ENCODE peak calls at places on chromosomes 13 and 19, in five cellular contexts. One of them, this sample, is unnamed.
A peak's percentile ranks its signal among the peaks of the same experiment; 100 is the strongest.

GRCh38 chr13:40272776-40273139 is 393.7 kb downstream of the FOXO1 start:
- DNase-seq in astrocyte: peak; percentile 89
- DNase-seq in fibroblast of lung: peak; percentile 43
- DNase-seq in GM23338: no peak
- DNase-seq in GM23248: peak; percentile 56
- DNase-seq in this sample: no peak

GRCh38 chr19:17234911-17235617 is 9.0 kb downstream of the OCEL1 start:
- DNase-seq in astrocyte: no peak
- DNase-seq in fibroblast of lung: peak; percentile 50
- DNase-seq in GM23338: peak; percentile 85
- DNase-seq in GM23248: peak; percentile 73
- DNase-seq in this sample: peak; percentile 81

GRCh38 chr19:28350673-28351072 is 862.3 kb downstream of the UQCRFS1 start:
- DNase-seq in astrocyte: no peak
- DNase-seq in fibroblast of lung: no peak
- DNase-seq in GM23338: no peak
- DNase-seq in GM23248: no peak
- DNase-seq in this sample: no peak

GRCh38 chr19:41691268-41691970 is 3.3 kb upstream of the CEACAM7 start:
- DNase-seq in astrocyte: no peak
- DNase-seq in fibroblast of lung: no peak
- DNase-seq in GM23338: peak; percentile 78
- DNase-seq in GM23248: peak; percentile 36
- DNase-seq in this sample: peak; percentile 61

GRCh38 chr19:17194608-17195007 is 20.5 kb upstream of the USE1 start:
- DNase-seq in astrocyte: no peak
- DNase-seq in fibroblast of lung: no peak
- DNase-seq in GM23338: no peak
- DNase-seq in GM23248: no peak
- DNase-seq in this sample: no peak

GRCh38 chr13:73765651-73766384 is 368.4 kb downstream of the KLF12 start:
- DNase-seq in astrocyte: peak; percentile 79
- DNase-seq in fibroblast of lung: peak; percentile 74
- DNase-seq in GM23338: peak; percentile 87
- DNase-seq in GM23248: peak; percentile 20
- DNase-seq in this sample: peak; percentile 81

GRCh38 chr13:27432612-27433210 is 8.3 kb downstream of the GTF3A start:
- DNase-seq in astrocyte: no peak
- DNase-seq in fibroblast of lung: no peak
- DNase-seq in GM23338: no peak
- DNase-seq in GM23248: no peak
- DNase-seq in this sample: no peak

GRCh38 chr13:40479196-40479845 is 187.1 kb downstream of the FOXO1 start:
- DNase-seq in astrocyte: no peak
- DNase-seq in fibroblast of lung: no peak
- DNase-seq in GM23338: no peak
- DNase-seq in GM23248: no peak
- DNase-seq in this sample: no peak

GRCh38 chr19:5903054-5903501 is 512 bp downstream of the NDUFA11 start:
- DNase-seq in astrocyte: peak; percentile 46
- DNase-seq in fibroblast of lung: peak; percentile 43
- DNase-seq in GM23338: peak; percentile 46
- DNase-seq in GM23248: peak; percentile 84
- DNase-seq in this sample: no peak

GRCh38 chr19:44653977-44654784 is 10.5 kb downstream of the PVR start:
- DNase-seq in astrocyte: peak; percentile 11
- DNase-seq in fibroblast of lung: peak; percentile 55
- DNase-seq in GM23338: peak; percentile 82
- DNase-seq in GM23248: peak; percentile 71
- DNase-seq in this sample: peak; percentile 78

GRCh38 chr19:13133241-13133870 is 15.3 kb downstream of the NACC1 start:
- DNase-seq in astrocyte: no peak
- DNase-seq in fibroblast of lung: no peak
- DNase-seq in GM23338: no peak
- DNase-seq in GM23248: no peak
- DNase-seq in this sample: no peak

GRCh38 chr19:40771101-40771539 is 4.2 kb upstream of the MIA start:
- DNase-seq in astrocyte: no peak
- DNase-seq in fibroblast of lung: no peak
- DNase-seq in GM23338: peak; percentile 49
- DNase-seq in GM23248: no peak
- DNase-seq in this sample: no peak

GRCh38 chr13:24511019-24511823 is 1.4 kb downstream of the PARP4 start:
- DNase-seq in astrocyte: peak; percentile 95
- DNase-seq in fibroblast of lung: peak; percentile 79
- DNase-seq in GM23338: peak; percentile 33
- DNase-seq in GM23248: peak; percentile 92
- DNase-seq in this sample: peak; percentile 38

GRCh38 chr19:39246951-39247669 is 1.5 kb downstream of the IFNL4 start:
- DNase-seq in astrocyte: no peak
- DNase-seq in fibroblast of lung: no peak
- DNase-seq in GM23338: peak; percentile 90
- DNase-seq in GM23248: peak; percentile 47
- DNase-seq in this sample: peak; percentile 86

GRCh38 chr13:102295316-102296048 is 106.4 kb downstream of the FGF14 start:
- DNase-seq in astrocyte: peak; percentile 16
- DNase-seq in fibroblast of lung: peak; percentile 98
- DNase-seq in GM23338: no peak
- DNase-seq in GM23248: peak; percentile 67
- DNase-seq in this sample: no peak

GRCh38 chr19:55777528-55777927 is 8.6 kb downstream of the RFPL4AL1 start:
- DNase-seq in astrocyte: no peak
- DNase-seq in fibroblast of lung: no peak
- DNase-seq in GM23338: peak; percentile 12
- DNase-seq in GM23248: no peak
- DNase-seq in this sample: no peak

GRCh38 chr13:66102864-66103263 is 1127.3 kb downstream of the PCDH9 start:
- DNase-seq in astrocyte: no peak
- DNase-seq in fibroblast of lung: no peak
- DNase-seq in GM23338: no peak
- DNase-seq in GM23248: no peak
- DNase-seq in this sample: no peak

GRCh38 chr13:97986841-97987240 is 33.4 kb downstream of the IPO5 start:
- DNase-seq in astrocyte: no peak
- DNase-seq in fibroblast of lung: no peak
- DNase-seq in GM23338: no peak
- DNase-seq in GM23248: no peak
- DNase-seq in this sample: no peak

GRCh38 chr13:51995677-51996551 is 15.3 kb downstream of the ATP7B start:
- DNase-seq in astrocyte: peak; percentile 18
- DNase-seq in fibroblast of lung: peak; percentile 19
- DNase-seq in GM23338: peak; percentile 33
- DNase-seq in GM23248: no peak
- DNase-seq in this sample: no peak
- H2AFZ ChIP-seq in astrocyte: no peak overlapping the region
- H2AFZ ChIP-seq in fibroblast of lung: no peak overlapping the region
- H2AFZ ChIP-seq in GM23338: no peak overlapping the region
- H2AFZ ChIP-seq in GM23248: no peak overlapping the region
- H2AFZ ChIP-seq in this sample: no peak overlapping the region

GRCh38 chr13:113876341-113877148 is 12.7 kb upstream of the GAS6 start:
- DNase-seq in astrocyte: no peak
- DNase-seq in fibroblast of lung: no peak
- DNase-seq in GM23338: no peak
- DNase-seq in GM23248: no peak
- DNase-seq in this sample: no peak
- H2AFZ ChIP-seq in astrocyte: no peak overlapping the region
- H2AFZ ChIP-seq in fibroblast of lung: no peak overlapping the region
- H2AFZ ChIP-seq in GM23338: no peak overlapping the region
- H2AFZ ChIP-seq in GM23248: no peak overlapping the region
- H2AFZ ChIP-seq in this sample: no peak overlapping the region

GRCh38 chr19:48899781-48900476 is at the start of gene NUCB1:
- DNase-seq in astrocyte: peak; percentile 93
- DNase-seq in fibroblast of lung: peak; percentile 99
- DNase-seq in GM23338: peak; percentile 100
- DNase-seq in GM23248: peak; percentile 100
- DNase-seq in this sample: peak; percentile 99

GRCh38 chr19:48905664-48906063 is 5.6 kb downstream of the NUCB1 start:
- DNase-seq in astrocyte: no peak
- DNase-seq in fibroblast of lung: peak; percentile 12
- DNase-seq in GM23338: no peak
- DNase-seq in GM23248: no peak
- DNase-seq in this sample: no peak

GRCh38 chr19:48897181-48897580 is 1.4 kb downstream of the TULP2 start:
- DNase-seq in astrocyte: no peak
- DNase-seq in fibroblast of lung: no peak
- DNase-seq in GM23338: no peak
- DNase-seq in GM23248: no peak
- DNase-seq in this sample: no peak

GRCh38 chr19:48896191-48896720 is 2.3 kb downstream of the TULP2 start:
- DNase-seq in astrocyte: no peak
- DNase-seq in fibroblast of lung: peak; percentile 58
- DNase-seq in GM23338: peak; percentile 93
- DNase-seq in GM23248: peak; percentile 64
- DNase-seq in this sample: peak; percentile 94

DNA sequence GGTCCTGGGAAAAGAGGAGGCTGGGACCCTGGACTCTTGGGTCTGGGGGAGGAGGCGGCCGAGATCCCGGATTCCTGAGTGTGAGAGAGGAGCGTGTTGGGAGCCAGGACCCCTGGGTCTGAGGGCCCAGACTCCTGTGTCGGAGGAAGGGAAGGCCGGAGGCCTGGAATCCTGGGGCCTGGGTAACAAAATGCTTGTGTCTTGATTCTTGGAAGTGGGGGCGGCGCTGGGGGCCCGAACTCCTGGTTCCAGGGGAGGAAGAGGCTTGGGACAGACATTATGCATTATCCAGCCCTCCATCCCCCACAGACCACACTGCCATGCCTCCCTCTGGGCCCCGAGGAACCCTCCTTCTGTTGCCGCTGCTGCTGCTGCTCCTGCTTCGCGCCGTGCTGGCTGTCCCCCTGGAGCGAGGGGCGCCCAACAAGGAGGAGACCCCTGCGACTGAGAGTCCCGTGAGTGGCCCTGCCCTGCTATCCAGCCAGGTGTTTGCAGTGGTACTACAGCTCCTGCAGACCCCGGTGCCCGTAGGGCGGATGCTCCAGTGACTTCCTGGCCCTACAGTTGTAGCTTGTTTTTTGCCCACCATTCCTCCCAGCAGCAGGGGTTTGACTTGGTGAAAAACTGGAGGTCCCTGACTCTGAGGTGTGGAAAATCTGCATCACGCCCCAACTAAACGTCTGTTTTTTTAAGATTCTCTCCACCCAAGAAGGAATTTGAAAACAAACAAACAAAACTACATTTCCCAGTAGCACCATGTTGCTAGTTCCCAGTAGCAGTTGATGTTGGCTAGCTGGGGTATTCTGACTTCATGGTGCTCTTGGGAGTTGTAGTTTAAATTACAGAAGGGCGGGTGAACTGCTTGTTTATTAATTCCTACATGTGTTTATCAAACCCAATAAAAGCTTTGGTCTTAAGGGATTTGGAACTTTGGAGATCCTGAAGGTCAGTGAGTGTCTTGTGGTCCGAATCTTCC is 653 bp downstream of the NUCB1 start:
- DNase-seq in astrocyte: peak; percentile 17
- DNase-seq in fibroblast of lung: peak; percentile 60
- DNase-seq in GM23338: peak; percentile 58
- DNase-seq in GM23248: peak; percentile 65
- DNase-seq in this sample: no peak
- H2AFZ ChIP-seq in astrocyte: peak overlapping the region; percentile 83
- H2AFZ ChIP-seq in fibroblast of lung: peak overlapping the region; percentile 11
- H2AFZ ChIP-seq in GM23338: no peak overlapping the region
- H2AFZ ChIP-seq in GM23248: peak overlapping the region; percentile 66
- H2AFZ ChIP-seq in this sample: no peak overlapping the region

GRCh38 chr13:90121784-90122183 is 1225.7 kb upstream of the MIR17HG start:
- DNase-seq in astrocyte: no peak
- DNase-seq in fibroblast of lung: no peak
- DNase-seq in GM23338: no peak
- DNase-seq in GM23248: no peak
- DNase-seq in this sample: no peak

GRCh38 chr13:90122531-90122930 is 1225.0 kb upstream of the MIR17HG start:
- DNase-seq in astrocyte: no peak
- DNase-seq in fibroblast of lung: no peak
- DNase-seq in GM23338: no peak
- DNase-seq in GM23248: no peak
- DNase-seq in this sample: no peak

GRCh38 chr13:90118467-90119071 is 1228.9 kb upstream of the MIR17HG start:
- DNase-seq in astrocyte: no peak
- DNase-seq in fibroblast of lung: no peak
- DNase-seq in GM23338: peak; percentile 10
- DNase-seq in GM23248: no peak
- DNase-seq in this sample: no peak
- H2AFZ ChIP-seq in astrocyte: no peak overlapping the region
- H2AFZ ChIP-seq in fibroblast of lung: no peak overlapping the region
- H2AFZ ChIP-seq in GM23338: peak overlapping the region; percentile 77
- H2AFZ ChIP-seq in GM23248: peak overlapping the region; percentile 89
- H2AFZ ChIP-seq in this sample: no peak overlapping the region

GRCh38 chr19:48950159-48950558 is 4.5 kb upstream of the BAX start:
- DNase-seq in astrocyte: no peak
- DNase-seq in fibroblast of lung: no peak
- DNase-seq in GM23338: no peak
- DNase-seq in GM23248: no peak
- DNase-seq in this sample: no peak
- H2AFZ ChIP-seq in astrocyte: no peak overlapping the region
- H2AFZ ChIP-seq in fibroblast of lung: no peak overlapping the region
- H2AFZ ChIP-seq in GM23338: no peak overlapping the region
- H2AFZ ChIP-seq in GM23248: no peak overlapping the region
- H2AFZ ChIP-seq in this sample: no peak overlapping the region

This sample was measured in H9.